ENCODE peak calls at places on chromosomes 13 and 19, in eight cellular contexts. M is adrenal gland; X is Peyer's patch; N is bronchial epithelial cell; A is CD8-positive, alpha-beta memory T cell; D is CD4-positive, alpha-beta memory T cell; J is aorta; R is colonic mucosa. I is an unnamed sample.

GRCh38 chr19:35657904-35658700 is 8.2 kb upstream of the UPK1A start:
- DNase-seq in M (no peak), J (no peak), R (no peak), N (no peak), X (no peak), D (no peak), A (no peak), I (no peak)

GRCh38 chr13:29922281-29922821 is 71.9 kb upstream of the UBL3 start:
- DNase-seq in D (no peak), M (no peak), N (peak; percentile 39), A (no peak), J (no peak), R (no peak), X (no peak), I (no peak)

GRCh38 chr13:31775686-31776085 is 36.4 kb downstream of the RXFP2 start:
- DNase-seq in M (no peak), X (no peak), J (peak; percentile 78), D (no peak), N (no peak), R (no peak), A (no peak), I (no peak)

GRCh38 chr13:69363360-69363759 is 744.3 kb upstream of the ATXN8OS start:
- DNase-seq in X (no peak), D (no peak), A (no peak), R (no peak), M (no peak), J (no peak), N (no peak), I (no peak)

GRCh38 chr13:96822900-96823299 is 171.4 kb downstream of the OXGR1 start:
- DNase-seq in M (peak; percentile 15), A (no peak), N (peak; percentile 42), X (no peak), R (peak; percentile 25), J (no peak), D (no peak), I (no peak)

GRCh38 chr13:77729502-77730221 is 32.2 kb downstream of the SLAIN1 start:
- DNase-seq in J (no peak), M (peak; percentile 10), R (no peak), X (no peak), D (peak; percentile 37), N (no peak), A (no peak), I (no peak)

GRCh38 chr19:32269831-32270230 is 75.6 kb upstream of the ZNF507 start:
- DNase-seq in X (no peak), A (no peak), N (no peak), M (no peak), J (no peak), R (no peak), D (no peak), I (no peak)

GRCh38 chr13:32638739-32639138 is 52.5 kb downstream of the PDS5B start:
- DNase-seq in D (no peak), R (no peak), M (no peak), X (no peak), J (no peak), A (no peak), N (no peak), I (no peak)

GRCh38 chr13:112767506-112768471 is 78.0 kb downstream of the ATP11A start:
- DNase-seq in A (no peak), M (peak; percentile 60), X (peak; percentile 51), R (no peak), D (no peak), J (no peak), N (no peak), I (no peak)

GRCh38 chr13:67231481-67231940 is 1.4 kb upstream of the PCDH9 start:
- DNase-seq in A (no peak), M (no peak), D (no peak), N (no peak), J (no peak), R (no peak), X (no peak), I (no peak)

GRCh38 chr19:2586196-2586595 is 110.3 kb downstream of the GADD45B start:
- DNase-seq in D (no peak), J (peak; percentile 45), M (no peak), X (no peak), R (no peak), A (no peak), N (no peak), I (no peak)

GRCh38 chr13:26971990-26972888 is 199.4 kb downstream of the USP12 start:
- DNase-seq in D (no peak), X (peak; percentile 39), A (no peak), R (peak; percentile 85), J (peak; percentile 39), M (no peak), N (peak; percentile 25), I (peak; percentile 55)

GRCh38 chr13:79585033-79585432 is 104.1 kb downstream of the NDFIP2 start:
- DNase-seq in D (no peak), A (no peak), X (no peak), M (no peak), J (no peak), R (no peak), N (no peak), I (no peak)

GRCh38 chr13:51804295-51805172 is 571 bp upstream of the DHRS12 start:
- DNase-seq in J (no peak), N (no peak), M (no peak), X (peak; percentile 50), A (peak; percentile 35), R (peak; percentile 45), D (peak; percentile 74), I (no peak)

GRCh38 chr13:111664060-111664459 is 343.6 kb downstream of the TEX29 start:
- DNase-seq in A (no peak), N (no peak), M (no peak), R (no peak), X (no peak), J (no peak), D (no peak), I (no peak)

GRCh38 chr13:75481176-75482069 is 546 bp downstream of the TBC1D4 start:
- DNase-seq in X (no peak), D (no peak), A (peak; percentile 2), M (peak; percentile 40), J (peak; percentile 82), N (no peak), R (peak; percentile 52), I (no peak)

GRCh38 chr13:36057041-36057440 is 74.1 kb downstream of the DCLK1 start:
- DNase-seq in N (no peak), M (no peak), X (no peak), D (no peak), R (no peak), J (no peak), A (no peak), I (peak; percentile 2)

GRCh38 chr13:107450426-107450825 is 764.9 kb downstream of the LIG4 start:
- DNase-seq in N (no peak), R (no peak), M (no peak), J (no peak), X (no peak), A (no peak), D (no peak), I (no peak)

GRCh38 chr13:34738251-34739170 is 203.6 kb upstream of the NBEA start:
- DNase-seq in A (no peak), M (no peak), D (no peak), N (no peak), J (no peak), X (no peak), R (no peak), I (no peak)

GRCh38 chr19:18014197-18014596 is 6.2 kb downstream of the ARRDC2 start:
- DNase-seq in M (no peak), A (no peak), N (no peak), D (peak; percentile 78), R (no peak), J (no peak), X (peak; percentile 54), I (no peak)

DNA sequence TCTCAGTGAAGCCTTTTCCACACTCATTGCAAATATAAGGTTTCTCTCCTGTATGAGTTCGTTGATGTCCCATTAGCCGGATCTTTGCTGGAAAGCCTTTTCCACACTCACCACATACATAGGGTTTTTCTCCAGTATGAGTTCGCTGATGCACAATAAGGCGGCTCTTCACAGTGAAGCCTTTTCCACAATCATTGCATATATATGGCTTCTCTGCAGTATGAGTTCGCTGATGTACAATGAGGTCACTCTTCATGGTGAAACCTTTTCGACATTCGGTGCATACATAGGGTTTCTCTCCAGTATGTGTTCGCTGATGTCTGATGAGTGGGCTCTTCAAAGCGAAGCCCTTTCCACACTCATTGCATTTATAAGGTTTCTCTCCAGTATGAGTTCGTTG is 6.8 kb upstream of the ZNF350 start:
- DNase-seq in R (no peak), D (no peak), A (no peak), N (no peak), M (no peak), X (no peak), J (no peak), I (no peak)
- H3K4me3 ChIP-seq in R (no peak overlapping the region), D (no peak overlapping the region), A (peak overlapping the region; percentile 7), N (no peak overlapping the region), M (no peak overlapping the region), X (no peak overlapping the region), J (peak overlapping the region; percentile 10), I (no peak overlapping the region)

GRCh38 chr19:12425501-12426274 is 15.1 kb downstream of the ZNF443 start:
- DNase-seq in D (no peak), J (no peak), M (no peak), N (no peak), A (no peak), X (no peak), R (no peak), I (no peak)
- H3K4me3 ChIP-seq in D (no peak overlapping the region), J (no peak overlapping the region), M (no peak overlapping the region), N (no peak overlapping the region), A (no peak overlapping the region), X (no peak overlapping the region), R (no peak overlapping the region), I (no peak overlapping the region)

GRCh38 chr19:10694706-10695105 is 6.5 kb upstream of the QTRT1 start:
- DNase-seq in X (no peak), N (peak; percentile 11), M (no peak), J (no peak), D (no peak), A (no peak), R (no peak), I (no peak)
- H3K4me3 ChIP-seq in X (no peak overlapping the region), N (no peak overlapping the region), M (no peak overlapping the region), J (no peak overlapping the region), D (no peak overlapping the region), A (no peak overlapping the region), R (no peak overlapping the region), I (no peak overlapping the region)

DNA sequence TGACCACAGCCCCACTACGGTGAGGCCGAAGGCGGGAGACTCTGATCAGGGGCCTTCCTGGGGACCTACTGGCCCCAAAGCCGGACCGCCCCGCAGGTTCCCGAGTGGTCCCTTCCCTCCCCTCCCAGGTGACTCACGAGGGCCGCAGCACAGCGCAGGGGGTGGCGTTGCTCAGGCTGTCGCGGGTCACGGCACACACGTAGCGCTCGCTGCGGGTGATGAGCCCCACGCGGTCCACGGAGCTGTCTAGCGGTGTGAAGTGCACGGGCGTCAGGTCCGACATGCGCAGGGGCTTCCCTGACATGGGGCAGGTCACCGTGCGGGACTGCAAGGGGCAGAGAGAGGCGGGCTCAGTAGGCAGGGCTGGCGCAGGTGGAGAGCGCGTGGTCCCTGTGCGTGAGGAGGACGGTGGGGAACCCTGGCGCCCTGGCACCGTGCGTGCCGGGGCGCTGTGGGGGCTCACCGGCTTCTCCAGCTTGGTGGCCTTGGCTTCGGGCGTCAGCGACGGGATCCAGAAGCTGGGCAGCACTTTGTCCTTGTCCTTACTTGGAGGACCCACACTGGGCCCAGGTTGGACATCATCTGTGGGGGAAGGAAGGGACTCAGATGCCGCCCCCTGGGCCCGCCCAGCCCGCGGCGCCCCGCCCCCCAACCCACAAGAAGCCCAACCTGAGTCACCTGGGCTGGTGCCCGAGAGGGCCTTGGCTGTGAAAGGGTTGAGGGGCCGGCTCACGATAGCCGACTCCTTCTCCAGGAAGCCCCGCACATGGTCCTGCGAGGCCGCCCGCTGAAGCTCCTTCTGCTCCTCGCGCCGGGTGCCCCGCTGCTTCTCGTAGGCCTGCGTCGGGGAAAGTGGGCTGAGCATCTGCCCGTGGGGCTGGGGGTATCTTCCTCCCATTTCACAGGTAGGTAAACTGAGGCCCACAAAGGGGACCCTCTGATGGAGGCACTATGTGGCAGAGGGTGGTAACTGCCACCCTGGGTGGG is 23.7 kb downstream of the NOSIP start:
- DNase-seq in A (peak; percentile 53), M (peak; percentile 87), X (no peak), D (peak; percentile 60), N (no peak), J (no peak), R (no peak), I (no peak)
- H3K4me3 ChIP-seq in A (peak overlapping the region; percentile 50), M (peak overlapping the region; percentile 35), X (no peak overlapping the region), D (no peak overlapping the region), N (no peak overlapping the region), J (no peak overlapping the region), R (no peak overlapping the region), I (no peak overlapping the region)

I was measured in Jurkat, Clone E6-1.